ENCODE peak calls at places on chromosomes 13 and 19, in eight cellular contexts. Y is HCEC 1CT; V is stimulated activated CD4-positive, alpha-beta T cell treated with anti-CD3 and anti-CD28 coated beads, Interleukin-2, amount 100 ng/mL, for 48 hours; X is right lobe of liver; U is heart right ventricle; T is lower leg skin; S is transverse colon; H is heart left ventricle. W is an unnamed sample.

GRCh38 chr13:20064128-20064527 is 96.7 kb downstream of the GJA3 start:
- DNase-seq in Y (peak), V (no peak), X (no peak), U (no peak), T (no peak), S (no peak), H (no peak), W (no peak)

GRCh38 chr13:61413572-61413971 is 2.1 kb downstream of the PCDH20 start:
- DNase-seq in Y (no peak), V (no peak), X (no peak), U (no peak), T (peak), S (no peak), H (no peak), W (no peak)

GRCh38 chr19:5045956-5046338 is 77.0 kb downstream of the KDM4B start:
- DNase-seq in Y (no peak), V (no peak), X (peak), U (no peak), T (no peak), S (no peak), H (no peak), W (no peak)

GRCh38 chr13:38965281-38965680 is 25.4 kb downstream of the STOML3 start:
- DNase-seq in Y (no peak), V (no peak), X (no peak), U (no peak), T (no peak), S (no peak), H (no peak), W (no peak)

GRCh38 chr13:29805994-29806748 is 44.2 kb downstream of the UBL3 start:
- DNase-seq in Y (no peak), V (no peak), X (no peak), U (no peak), T (no peak), S (no peak), H (no peak), W (no peak)

GRCh38 chr13:35157143-35157755 is 215.2 kb downstream of the NBEA start:
- DNase-seq in Y (peak), V (peak), X (no peak), U (no peak), T (no peak), S (peak), H (no peak), W (peak)

GRCh38 chr19:45768644-45769053 is 403 bp downstream of the SIX5 start:
- DNase-seq in Y (peak), V (peak), X (no peak), U (peak), T (no peak), S (peak), H (peak), W (peak)

GRCh38 chr19:27844261-27844660 is 1368.7 kb downstream of the UQCRFS1 start:
- DNase-seq in Y (no peak), V (no peak), X (no peak), U (no peak), T (no peak), S (no peak), H (no peak), W (no peak)

GRCh38 chr19:1019616-1019961 is 1.3 kb downstream of the TMEM259 start:
- DNase-seq in Y (no peak), V (no peak), X (no peak), U (peak), T (no peak), S (no peak), H (no peak), W (peak)